ENCODE peak calls at places on chromosomes 13 and 19, in five cellular contexts. C is K562, G is cardiac fibroblast, T is kidney epithelial cell, S is GM23338. P is an unnamed sample.

GRCh38 chr19:39046037-39046821 is 13.9 kb upstream of the FBXO27 start:
- DNase-seq in C (no peak), G (peak; percentile 25), T (no peak), S (peak; percentile 41), P (no peak)

GRCh38 chr13:100987993-100988392 is 313.4 kb upstream of the TMTC4 start:
- DNase-seq in C (no peak), G (peak; percentile 42), T (no peak), S (peak; percentile 48), P (peak; percentile 18)

GRCh38 chr13:58097831-58098230 is 466.3 kb downstream of the PCDH17 start:
- DNase-seq in C (no peak), G (peak; percentile 11), T (no peak), S (no peak), P (peak; percentile 3)

GRCh38 chr13:62185631-62186256 is 770.1 kb upstream of the PCDH20 start:
- DNase-seq in C (no peak), G (no peak), T (no peak), S (peak; percentile 58), P (no peak)

GRCh38 chr13:105340061-105340606 is 1195.3 kb downstream of the EFNB2 start:
- DNase-seq in C (no peak), G (no peak), T (no peak), S (no peak), P (no peak)

GRCh38 chr13:42968906-42969305 is 23.1 kb downstream of the EPSTI1 start:
- DNase-seq in C (no peak), G (no peak), T (no peak), S (peak; percentile 81), P (no peak)

GRCh38 chr19:49233163-49233562 is 75.6 kb downstream of the TRPM4 start:
- DNase-seq in C (no peak), G (no peak), T (no peak), S (no peak), P (no peak)

GRCh38 chr19:55681131-55682087 is 6.4 kb downstream of the EPN1 start:
- DNase-seq in C (no peak), G (no peak), T (peak; percentile 31), S (no peak), P (no peak)

GRCh38 chr19:20422616-20423205 is 142.9 kb downstream of the ZNF737 start:
- DNase-seq in C (no peak), G (peak; percentile 22), T (no peak), S (no peak), P (peak; percentile 1)

GRCh38 chr19:56404705-56405056 is 549 bp downstream of the ZNF583 start:
- DNase-seq in C (peak; percentile 22), G (peak; percentile 13), T (no peak), S (no peak), P (no peak)

GRCh38 chr19:22532388-22533310 is 101.5 kb upstream of the ZNF492 start:
- DNase-seq in C (no peak), G (no peak), T (no peak), S (no peak), P (no peak)

GRCh38 chr19:40774916-40775631 is at the start of gene MIA:
- DNase-seq in C (no peak), G (no peak), T (no peak), S (no peak), P (no peak)

GRCh38 chr13:37701306-37701705 is 102.7 kb upstream of the POSTN start:
- DNase-seq in C (no peak), G (peak; percentile 94), T (no peak), S (no peak), P (peak; percentile 96)

GRCh38 chr19:48624791-48625723 is 5.8 kb downstream of the SPHK2 start:
- DNase-seq in C (no peak), G (no peak), T (no peak), S (peak; percentile 73), P (no peak)

GRCh38 chr19:7595466-7596133 is at the start of gene CAMSAP3:
- DNase-seq in C (peak; percentile 92), G (no peak), T (no peak), S (peak; percentile 89), P (no peak)

GRCh38 chr19:33771308-33772101 is 25.2 kb upstream of the KCTD15 start:
- DNase-seq in C (peak; percentile 84), G (peak; percentile 72), T (no peak), S (peak; percentile 82), P (peak; percentile 69)

GRCh38 chr13:29537736-29538624 is 57.5 kb downstream of the SLC7A1 start:
- DNase-seq in C (no peak), G (no peak), T (no peak), S (no peak), P (no peak)

DNA sequence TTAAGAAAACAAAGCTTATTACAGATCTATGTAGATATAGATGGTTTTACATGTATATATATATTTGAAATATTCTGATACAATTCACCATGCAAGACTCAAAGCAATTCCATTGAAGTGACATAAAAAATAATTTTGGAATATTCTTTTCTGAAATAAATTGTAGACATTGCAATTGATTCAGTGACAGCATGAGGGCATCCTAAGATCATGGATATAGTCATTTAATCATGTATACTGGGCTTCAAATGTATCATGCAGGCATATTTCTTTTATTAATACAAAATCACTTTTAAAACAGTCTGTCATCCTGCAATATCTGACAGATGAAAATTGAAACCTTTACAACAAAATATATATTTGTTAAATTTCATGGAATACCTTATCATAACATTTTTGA is 286.7 kb upstream of the SLITRK6 start:
- DNase-seq in C (no peak), G (no peak), T (no peak), S (no peak), P (no peak)
- TF ChIP-seq CTCF in C (no peak), G (no peak), T (no peak), S (no peak), P (no peak)

GRCh38 chr19:38030681-38031422 is 123.8 kb downstream of the SIPA1L3 start:
- DNase-seq in C (no peak), G (no peak), T (no peak), S (no peak), P (no peak)

GRCh38 chr19:38032151-38032550 is 125.1 kb downstream of the SIPA1L3 start:
- DNase-seq in C (no peak), G (peak; percentile 36), T (no peak), S (peak; percentile 39), P (peak; percentile 69)

GRCh38 chr19:38031423-38031770 is 124.4 kb downstream of the SIPA1L3 start:
- DNase-seq in C (no peak), G (peak; percentile 98), T (no peak), S (no peak), P (peak; percentile 91)

GRCh38 chr19:38025908-38026307 is 118.9 kb downstream of the SIPA1L3 start:
- DNase-seq in C (no peak), G (no peak), T (no peak), S (no peak), P (no peak)

GRCh38 chr19:38028913-38029565 is 122.0 kb downstream of the SIPA1L3 start:
- DNase-seq in C (no peak), G (peak; percentile 90), T (no peak), S (no peak), P (peak; percentile 20)
- H3K4me3 ChIP-seq in C (no peak overlapping the region), G (no peak overlapping the region), T (no peak overlapping the region), S (no peak overlapping the region), P (no peak overlapping the region)

GRCh38 chr19:31461814-31462539 is 112.7 kb upstream of the TSHZ3 start:
- DNase-seq in C (no peak), G (peak; percentile 51), T (no peak), S (peak; percentile 47), P (peak; percentile 58)

DNA sequence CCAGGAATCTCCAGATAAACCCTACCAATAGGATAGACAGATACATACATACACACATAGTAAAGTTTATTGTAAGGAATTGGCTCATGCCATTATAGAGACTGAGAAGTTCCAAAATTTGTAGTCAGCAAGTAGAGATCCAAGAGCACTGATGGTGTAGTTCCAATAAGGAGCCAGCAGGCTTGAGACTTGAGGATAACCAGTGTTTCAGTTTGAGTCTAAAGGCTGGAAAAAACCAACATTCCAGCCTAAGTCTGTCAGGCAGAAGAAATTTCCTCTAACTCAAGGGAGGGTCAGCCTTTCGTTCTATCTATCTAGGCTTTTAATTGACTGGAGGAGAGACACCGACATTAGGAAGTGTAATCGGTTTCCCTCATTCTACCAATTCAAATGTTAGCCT is 110.2 kb upstream of the TSHZ3 start:
- DNase-seq in C (no peak), G (peak; percentile 22), T (no peak), S (peak; percentile 53), P (no peak)
- TF ChIP-seq CTCF in C (peak; percentile 4), G (peak; percentile 23), T (no peak), S (no peak), P (peak; percentile 7)

DNA sequence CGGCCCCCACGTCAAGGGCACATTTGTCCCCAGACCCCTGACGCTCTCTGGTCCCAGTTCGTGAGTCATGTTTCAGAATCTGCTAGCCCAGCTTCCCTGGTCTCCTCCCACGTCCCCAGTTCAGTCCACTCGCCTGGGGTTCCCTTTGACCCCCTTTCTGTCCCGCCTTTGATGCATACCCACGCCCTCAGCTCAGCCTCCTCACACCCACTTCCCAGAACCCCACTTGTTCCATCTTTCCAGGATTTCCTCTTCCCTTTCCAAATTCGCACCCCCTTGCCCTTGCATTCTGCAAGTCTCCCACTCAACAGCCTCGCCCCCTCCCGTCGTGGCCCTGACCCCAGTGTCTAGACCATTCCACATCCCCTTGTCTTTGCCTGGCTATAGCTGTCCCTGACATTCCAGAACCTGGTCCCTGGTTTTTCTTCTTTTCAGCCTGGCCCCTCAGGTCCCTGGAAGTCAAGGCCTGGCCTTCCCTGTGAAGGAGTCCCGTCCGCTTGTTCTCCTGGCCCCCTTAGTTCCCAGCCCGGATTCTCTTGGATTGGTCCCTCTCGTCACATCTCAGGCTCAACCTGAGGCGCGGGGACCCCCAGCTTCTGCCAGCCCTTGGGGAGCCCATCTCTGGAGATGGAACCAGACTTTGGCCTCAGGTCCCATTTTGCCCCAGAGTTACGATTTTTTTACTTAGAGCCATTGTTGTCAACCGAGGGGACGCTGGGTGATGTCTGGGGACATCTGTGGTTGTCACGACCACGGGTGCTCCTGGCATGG is 1.3 kb downstream of the NCLN start:
- DNase-seq in C (peak; percentile 50), G (no peak), T (no peak), S (no peak), P (no peak)
- H3K4me3 ChIP-seq in C (peak overlapping the region; percentile 99), G (peak overlapping the region; percentile 94), T (peak overlapping the region; percentile 95), S (peak overlapping the region; percentile 62), P (peak overlapping the region; percentile 75)

DNA sequence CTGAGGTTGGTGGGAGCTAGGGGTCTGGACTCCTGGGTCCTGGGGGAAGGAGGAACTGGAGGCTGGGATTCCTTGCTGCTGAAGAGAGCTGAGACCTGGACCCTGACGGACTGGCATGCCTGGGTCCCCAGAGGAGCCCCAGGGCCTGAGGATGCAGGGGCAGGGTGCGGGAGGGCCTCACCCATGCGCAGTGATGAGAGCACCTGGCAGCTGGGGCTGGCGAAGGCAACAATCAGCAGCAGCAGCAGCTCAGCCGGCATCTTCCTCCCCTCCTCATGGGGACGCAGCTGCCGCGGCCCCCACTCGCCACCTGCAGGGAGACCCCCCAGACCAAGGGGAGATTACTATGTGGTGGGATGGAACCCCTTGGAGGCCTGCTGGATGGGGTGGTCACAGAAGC is 4.5 kb downstream of the GRIK5 start:
- DNase-seq in C (no peak), G (no peak), T (no peak), S (no peak), P (no peak)
- TF ChIP-seq CTCF in C (no peak), G (no peak), T (no peak), S (no peak), P (no peak)

DNA sequence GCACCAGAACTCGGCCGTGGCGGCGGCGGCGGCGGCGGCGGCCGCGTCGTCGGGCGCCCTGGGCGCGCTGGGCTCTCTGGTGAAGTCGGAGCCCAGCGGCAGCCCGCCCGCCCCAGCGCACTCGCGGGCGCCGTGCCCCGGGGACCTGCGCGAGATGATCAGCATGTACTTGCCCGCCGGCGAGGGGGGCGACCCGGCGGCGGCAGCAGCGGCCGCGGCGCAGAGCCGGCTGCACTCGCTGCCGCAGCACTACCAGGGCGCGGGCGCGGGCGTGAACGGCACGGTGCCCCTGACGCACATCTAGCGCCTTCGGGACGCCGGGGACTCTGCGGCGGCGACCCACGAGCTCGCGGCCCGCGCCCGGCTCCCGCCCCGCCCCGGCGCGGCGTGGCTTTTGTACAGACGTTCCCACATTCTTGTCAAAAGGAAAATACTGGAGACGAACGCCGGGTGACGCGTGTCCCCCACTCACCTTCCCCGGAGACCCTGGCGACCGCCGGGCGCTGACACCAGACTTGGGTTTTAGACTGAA is 1.6 kb downstream of the SOX1 start:
- DNase-seq in C (no peak), G (no peak), T (no peak), S (no peak), P (no peak)
- H3K4me3 ChIP-seq in C (no peak overlapping the region), G (no peak overlapping the region), T (no peak overlapping the region), S (peak overlapping the region; percentile 46), P (no peak overlapping the region)

P was measured in fibroblast of pulmonary artery.